ENCODE peak calls at places on chromosomes 5 and 9, in four cellular contexts. G is neural progenitor cell, K is HepG2, J is PC-3. N is an unnamed sample.

GRCh38 chr9:73527521-73527920 is 375.9 kb downstream of the ANXA1 start:
- DNase-seq in G (no peak), K (no peak), J (no peak), N (peak; percentile 42)

GRCh38 chr9:91935805-91936204 is 14.2 kb downstream of the ROR2 start:
- DNase-seq in G (no peak), K (no peak), J (no peak), N (no peak)

GRCh38 chr5:66306105-66306843 is 162.2 kb downstream of the SREK1 start:
- DNase-seq in G (peak; percentile 77), K (peak; percentile 55), J (peak; percentile 57), N (peak; percentile 58)

GRCh38 chr5:60334281-60334713 is 365.7 kb downstream of the DEPDC1B start:
- DNase-seq in G (no peak), K (peak; percentile 18), J (peak; percentile 59), N (peak; percentile 76)

GRCh38 chr9:98132806-98133631 is 14.0 kb upstream of the TRIM14 start:
- DNase-seq in G (peak; percentile 77), K (no peak), J (no peak), N (no peak)

GRCh38 chr5:139180850-139181785 is 17.1 kb downstream of the SIL1 start:
- DNase-seq in G (no peak), K (no peak), J (no peak), N (no peak)

GRCh38 chr9:108443741-108444140 is 412.0 kb downstream of the ACTL7B start:
- DNase-seq in G (no peak), K (peak; percentile 35), J (peak; percentile 81), N (peak; percentile 48)

GRCh38 chr5:1171340-1171941 is 30.0 kb upstream of the SLC6A19 start:
- DNase-seq in G (no peak), K (no peak), J (peak; percentile 84), N (no peak)

GRCh38 chr9:117411547-117411946 is 3.3 kb downstream of the ASTN2 start:
- DNase-seq in G (peak; percentile 85), K (peak; percentile 18), J (peak; percentile 32), N (peak; percentile 19)

GRCh38 chr9:117772960-117773359 is 68.8 kb downstream of the TLR4 start:
- DNase-seq in G (no peak), K (no peak), J (no peak), N (peak; percentile 53)

GRCh38 chr5:65190328-65191053 is 291.2 kb downstream of the ADAMTS6 start:
- DNase-seq in G (no peak), K (no peak), J (peak; percentile 70), N (peak; percentile 99)

GRCh38 chr9:136697146-136697820 is 10.0 kb upstream of the AGPAT2 start:
- DNase-seq in G (no peak), K (peak; percentile 28), J (no peak), N (peak; percentile 51)
- H3K36me3 ChIP-seq in G (no peaks in the 10 kb centered on the region), K (no peaks in the 10 kb centered on the region), J (no peaks in the 10 kb centered on the region), N (no peaks in the 10 kb centered on the region)

GRCh38 chr9:131731237-131731995 is 8.5 kb downstream of the RAPGEF1 start:
- DNase-seq in G (no peak), K (peak; percentile 71), J (peak; percentile 64), N (no peak)

GRCh38 chr9:131733601-131734061 is 6.2 kb downstream of the RAPGEF1 start:
- DNase-seq in G (no peak), K (no peak), J (peak; percentile 94), N (peak; percentile 98)

GRCh38 chr9:131732636-131733340 is 7.1 kb downstream of the RAPGEF1 start:
- DNase-seq in G (no peak), K (no peak), J (no peak), N (no peak)

GRCh38 chr9:131734165-131734610 is 5.7 kb downstream of the RAPGEF1 start:
- DNase-seq in G (no peak), K (no peak), J (peak; percentile 81), N (peak; percentile 33)

GRCh38 chr9:131732061-131732526 is 7.8 kb downstream of the RAPGEF1 start:
- DNase-seq in G (no peak), K (peak; percentile 59), J (peak; percentile 46), N (peak; percentile 71)
- H3K9ac ChIP-seq in G (no peak overlapping the region), K (peak overlapping the region; percentile 25), J (no peak overlapping the region), N (no peak overlapping the region)

DNA sequence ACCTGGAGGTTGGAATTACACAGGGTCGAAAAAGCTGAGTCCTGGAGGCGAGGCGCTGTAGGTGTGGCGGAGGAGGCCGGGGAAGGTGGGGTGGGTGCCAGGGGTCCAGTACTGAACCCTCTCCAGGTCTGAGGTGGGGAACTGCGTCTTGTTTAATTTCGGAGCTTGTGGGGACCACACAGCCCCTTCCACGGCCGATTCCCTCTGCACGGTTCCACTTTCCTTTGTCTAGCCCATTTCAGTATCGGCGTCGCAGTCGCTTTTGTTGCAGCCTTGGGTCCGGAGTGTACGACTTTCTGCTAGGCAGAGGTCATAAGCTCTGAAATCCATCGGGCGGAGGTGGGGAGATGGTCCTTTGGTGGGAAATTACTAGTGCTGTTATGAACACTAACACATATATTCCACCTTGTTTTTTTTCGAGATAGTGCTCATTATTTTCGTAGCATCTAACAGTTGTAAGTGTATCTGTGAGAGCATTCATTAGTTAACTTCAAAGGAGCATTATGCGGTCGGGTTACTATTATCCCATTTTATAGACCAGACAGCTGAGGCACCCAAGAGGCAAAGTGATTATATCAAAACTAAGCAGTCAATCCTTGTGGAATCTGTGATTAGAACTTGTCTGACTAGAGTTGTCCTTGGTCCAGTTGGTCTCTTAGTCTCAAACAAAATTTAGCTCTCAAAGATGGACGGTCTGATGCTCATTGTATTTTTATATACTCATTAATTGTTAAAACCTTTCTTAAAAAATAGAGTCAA is 737 bp downstream of the RNF180 start:
- DNase-seq in G (peak; percentile 49), K (no peak), J (peak; percentile 34), N (no peak)
- TF ChIP-seq EZH2 in G (peak; percentile 42), K (peak; percentile 38), J (no peak), N (peak; percentile 86)

DNA sequence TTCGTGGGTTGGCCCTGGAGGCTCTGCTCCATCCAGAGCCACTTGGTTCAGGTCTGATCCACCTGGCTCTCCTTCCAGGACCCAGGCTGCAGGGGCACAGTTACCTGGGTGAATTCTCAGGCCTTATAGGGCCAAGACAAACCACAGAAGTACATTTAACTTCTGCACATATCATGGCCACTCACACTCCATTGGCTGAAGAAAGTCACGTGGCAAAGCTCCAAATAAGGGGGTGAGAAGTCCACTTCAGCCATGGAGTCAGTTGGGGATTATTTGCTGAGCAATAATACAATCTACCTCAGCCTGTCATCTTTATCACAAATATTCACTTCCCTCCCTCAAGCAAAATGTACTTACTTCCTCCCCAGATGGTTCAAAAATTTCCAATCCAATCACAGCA is 83.6 kb downstream of the MACROH2A1 start:
- DNase-seq in G (no peak), K (no peak), J (no peak), N (no peak)
- H3K36me3 ChIP-seq in G (no peaks in the 10 kb centered on the region), K (no peaks in the 10 kb centered on the region), J (no peaks in the 10 kb centered on the region), N (no peaks in the 10 kb centered on the region)

DNA sequence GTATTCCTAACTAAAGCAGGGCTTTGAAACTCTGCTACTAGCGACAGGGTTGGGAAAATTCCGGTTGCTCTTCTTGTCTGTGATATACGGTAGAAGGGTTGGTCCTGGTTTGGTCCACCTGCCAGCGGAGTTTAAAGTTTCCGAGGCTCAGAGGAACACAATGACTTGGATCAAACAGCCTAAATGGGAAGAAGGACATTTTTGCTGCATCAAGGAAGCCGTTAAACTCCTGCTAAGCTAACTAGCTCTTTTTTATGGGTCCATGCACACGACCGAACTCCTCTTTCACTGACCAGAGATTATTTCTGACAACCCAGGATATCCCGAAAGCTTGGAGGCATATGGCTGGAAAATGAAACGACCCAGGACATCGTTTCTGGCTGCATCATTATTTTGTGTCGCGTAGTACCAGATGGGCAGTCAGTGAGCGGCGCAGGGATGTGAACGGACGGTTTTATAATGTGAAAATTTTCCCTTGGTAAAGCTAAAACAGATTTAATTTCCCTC is at the start of gene LURAP1L:
- DNase-seq in G (peak; percentile 70), K (peak; percentile 70), J (peak; percentile 78), N (peak; percentile 88)
- H3K9ac ChIP-seq in G (no peak within 1 kb of the TSS), K (peak within 1 kb of the TSS; percentile 86), J (peak within 1 kb of the TSS; percentile 98), N (peak within 1 kb of the TSS; percentile 97)

N was measured in mammary epithelial cell.